ENCODE peak calls at places on chromosomes 12 and 14, in six cellular contexts. One of them, this sample, is unnamed.

GRCh38 chr14:78022059-78022458 is 148.1 kb upstream of the NRXN3 start:
- DNase-seq in GM12865: peak; percentile 82
- DNase-seq in Caco-2: peak; percentile 67
- DNase-seq in AG04449: no peak
- DNase-seq in foreskin fibroblast: peak; percentile 2
- DNase-seq in CD8-positive, alpha-beta T cell: no peak
- DNase-seq in this sample: peak; percentile 67

GRCh38 chr14:100594625-100594951 is 7.4 kb upstream of the BEGAIN start:
- DNase-seq in GM12865: no peak
- DNase-seq in Caco-2: no peak
- DNase-seq in AG04449: no peak
- DNase-seq in foreskin fibroblast: no peak
- DNase-seq in CD8-positive, alpha-beta T cell: no peak
- DNase-seq in this sample: no peak

GRCh38 chr12:49631336-49631907 is 8.1 kb downstream of the PRPF40B start:
- DNase-seq in GM12865: no peak
- DNase-seq in Caco-2: no peak
- DNase-seq in AG04449: no peak
- DNase-seq in foreskin fibroblast: no peak
- DNase-seq in CD8-positive, alpha-beta T cell: no peak
- DNase-seq in this sample: no peak

GRCh38 chr14:32998433-32998832 is 59.8 kb downstream of the NPAS3 start:
- DNase-seq in GM12865: no peak
- DNase-seq in Caco-2: no peak
- DNase-seq in AG04449: no peak
- DNase-seq in foreskin fibroblast: peak; percentile 59
- DNase-seq in CD8-positive, alpha-beta T cell: no peak
- DNase-seq in this sample: no peak

GRCh38 chr12:88052686-88053085 is 23.5 kb upstream of the C12orf50 start:
- DNase-seq in GM12865: peak; percentile 26
- DNase-seq in Caco-2: peak; percentile 59
- DNase-seq in AG04449: no peak
- DNase-seq in foreskin fibroblast: peak; percentile 71
- DNase-seq in CD8-positive, alpha-beta T cell: no peak
- DNase-seq in this sample: peak; percentile 17

GRCh38 chr14:59629384-59630158 is 53.0 kb upstream of the CCDC175 start:
- DNase-seq in GM12865: no peak
- DNase-seq in Caco-2: no peak
- DNase-seq in AG04449: no peak
- DNase-seq in foreskin fibroblast: no peak
- DNase-seq in CD8-positive, alpha-beta T cell: no peak
- DNase-seq in this sample: no peak

GRCh38 chr12:95942532-95943230 is at the start of gene CCDC38:
- DNase-seq in GM12865: peak; percentile 90
- DNase-seq in Caco-2: peak; percentile 62
- DNase-seq in AG04449: no peak
- DNase-seq in foreskin fibroblast: peak; percentile 82
- DNase-seq in CD8-positive, alpha-beta T cell: peak; percentile 79
- DNase-seq in this sample: peak; percentile 90

GRCh38 chr14:20998674-20999366 is at the start of gene SLC39A2:
- DNase-seq in GM12865: no peak
- DNase-seq in Caco-2: no peak
- DNase-seq in AG04449: peak; percentile 21
- DNase-seq in foreskin fibroblast: peak; percentile 78
- DNase-seq in CD8-positive, alpha-beta T cell: no peak
- DNase-seq in this sample: no peak

GRCh38 chr12:112862570-112863137 is 44.1 kb upstream of the OAS1 start:
- DNase-seq in GM12865: no peak
- DNase-seq in Caco-2: no peak
- DNase-seq in AG04449: no peak
- DNase-seq in foreskin fibroblast: no peak
- DNase-seq in CD8-positive, alpha-beta T cell: no peak
- DNase-seq in this sample: no peak

GRCh38 chr12:5246196-5246595 is 185.7 kb upstream of the NTF3 start:
- DNase-seq in GM12865: no peak
- DNase-seq in Caco-2: no peak
- DNase-seq in AG04449: no peak
- DNase-seq in foreskin fibroblast: no peak
- DNase-seq in CD8-positive, alpha-beta T cell: no peak
- DNase-seq in this sample: no peak

GRCh38 chr14:48325486-48325885 is 650.1 kb upstream of the MDGA2 start:
- DNase-seq in GM12865: no peak
- DNase-seq in Caco-2: no peak
- DNase-seq in AG04449: no peak
- DNase-seq in foreskin fibroblast: no peak
- DNase-seq in CD8-positive, alpha-beta T cell: no peak
- DNase-seq in this sample: no peak

GRCh38 chr12:125340791-125341190 is 275.6 kb downstream of the AACS start:
- DNase-seq in GM12865: no peak
- DNase-seq in Caco-2: no peak
- DNase-seq in AG04449: peak; percentile 53
- DNase-seq in foreskin fibroblast: peak; percentile 68
- DNase-seq in CD8-positive, alpha-beta T cell: no peak
- DNase-seq in this sample: no peak

GRCh38 chr14:54105898-54106297 is 149.3 kb upstream of the BMP4 start:
- DNase-seq in GM12865: no peak
- DNase-seq in Caco-2: no peak
- DNase-seq in AG04449: no peak
- DNase-seq in foreskin fibroblast: no peak
- DNase-seq in CD8-positive, alpha-beta T cell: no peak
- DNase-seq in this sample: no peak

GRCh38 chr12:97142737-97143450 is 235.8 kb downstream of the NEDD1 start:
- DNase-seq in GM12865: no peak
- DNase-seq in Caco-2: no peak
- DNase-seq in AG04449: no peak
- DNase-seq in foreskin fibroblast: no peak
- DNase-seq in CD8-positive, alpha-beta T cell: no peak
- DNase-seq in this sample: no peak

GRCh38 chr12:47737936-47738335 is 12.6 kb upstream of the ENDOU start:
- DNase-seq in GM12865: no peak
- DNase-seq in Caco-2: no peak
- DNase-seq in AG04449: no peak
- DNase-seq in foreskin fibroblast: no peak
- DNase-seq in CD8-positive, alpha-beta T cell: no peak
- DNase-seq in this sample: no peak

GRCh38 chr12:3342051-3342450 is 149.0 kb upstream of the PRMT8 start:
- DNase-seq in GM12865: peak; percentile 6
- DNase-seq in Caco-2: peak; percentile 61
- DNase-seq in AG04449: no peak
- DNase-seq in foreskin fibroblast: peak; percentile 65
- DNase-seq in CD8-positive, alpha-beta T cell: no peak
- DNase-seq in this sample: no peak

GRCh38 chr12:81229718-81230117 is 151.8 kb downstream of the ACSS3 start:
- DNase-seq in GM12865: no peak
- DNase-seq in Caco-2: no peak
- DNase-seq in AG04449: no peak
- DNase-seq in foreskin fibroblast: no peak
- DNase-seq in CD8-positive, alpha-beta T cell: no peak
- DNase-seq in this sample: no peak

GRCh38 chr12:131017477-131017991 is 63.8 kb downstream of the ADGRD1 start:
- DNase-seq in GM12865: no peak
- DNase-seq in Caco-2: no peak
- DNase-seq in AG04449: no peak
- DNase-seq in foreskin fibroblast: no peak
- DNase-seq in CD8-positive, alpha-beta T cell: no peak
- DNase-seq in this sample: no peak

GRCh38 chr12:27535318-27535717 is 11.3 kb downstream of the PPFIBP1 start:
- DNase-seq in GM12865: peak; percentile 61
- DNase-seq in Caco-2: no peak
- DNase-seq in AG04449: no peak
- DNase-seq in foreskin fibroblast: no peak
- DNase-seq in CD8-positive, alpha-beta T cell: no peak
- DNase-seq in this sample: no peak

GRCh38 chr12:4284306-4284705 is 10.7 kb downstream of the CCND2 start:
- DNase-seq in GM12865: no peak
- DNase-seq in Caco-2: no peak
- DNase-seq in AG04449: no peak
- DNase-seq in foreskin fibroblast: no peak
- DNase-seq in CD8-positive, alpha-beta T cell: no peak
- DNase-seq in this sample: no peak

GRCh38 chr12:32501835-32502333 is 102.5 kb downstream of the FGD4 start:
- DNase-seq in GM12865: no peak
- DNase-seq in Caco-2: peak; percentile 92
- DNase-seq in AG04449: no peak
- DNase-seq in foreskin fibroblast: peak; percentile 95
- DNase-seq in CD8-positive, alpha-beta T cell: no peak
- DNase-seq in this sample: no peak

GRCh38 chr12:944201-944600 is 5.3 kb downstream of the RAD52 start:
- DNase-seq in GM12865: no peak
- DNase-seq in Caco-2: no peak
- DNase-seq in AG04449: no peak
- DNase-seq in foreskin fibroblast: no peak
- DNase-seq in CD8-positive, alpha-beta T cell: no peak
- DNase-seq in this sample: no peak

GRCh38 chr12:105278043-105278697 is 42.2 kb upstream of the APPL2 start:
- DNase-seq in GM12865: peak; percentile 9
- DNase-seq in Caco-2: peak; percentile 54
- DNase-seq in AG04449: no peak
- DNase-seq in foreskin fibroblast: peak; percentile 56
- DNase-seq in CD8-positive, alpha-beta T cell: no peak
- DNase-seq in this sample: no peak

GRCh38 chr12:117967512-117967911 is 1.3 kb downstream of the KSR2 start:
- DNase-seq in GM12865: no peak
- DNase-seq in Caco-2: no peak
- DNase-seq in AG04449: no peak
- DNase-seq in foreskin fibroblast: no peak
- DNase-seq in CD8-positive, alpha-beta T cell: no peak
- DNase-seq in this sample: no peak

GRCh38 chr12:6364037-6364360 is 11.4 kb downstream of the SCNN1A start:
- DNase-seq in GM12865: no peak
- DNase-seq in Caco-2: no peak
- DNase-seq in AG04449: no peak
- DNase-seq in foreskin fibroblast: peak; percentile 49
- DNase-seq in CD8-positive, alpha-beta T cell: peak; percentile 24
- DNase-seq in this sample: no peak

GRCh38 chr12:79857675-79858074 is 77.2 kb downstream of the PPP1R12A start:
- DNase-seq in GM12865: no peak
- DNase-seq in Caco-2: no peak
- DNase-seq in AG04449: no peak
- DNase-seq in foreskin fibroblast: no peak
- DNase-seq in CD8-positive, alpha-beta T cell: no peak
- DNase-seq in this sample: no peak

GRCh38 chr14:74217672-74218448 is 21.4 kb upstream of the VSX2 start:
- DNase-seq in GM12865: peak; percentile 76
- DNase-seq in Caco-2: peak; percentile 88
- DNase-seq in AG04449: no peak
- DNase-seq in foreskin fibroblast: peak; percentile 84
- DNase-seq in CD8-positive, alpha-beta T cell: peak; percentile 78
- DNase-seq in this sample: peak; percentile 46

GRCh38 chr12:95601626-95602025 is 50.4 kb upstream of the USP44 start:
- DNase-seq in GM12865: no peak
- DNase-seq in Caco-2: no peak
- DNase-seq in AG04449: no peak
- DNase-seq in foreskin fibroblast: peak; percentile 85
- DNase-seq in CD8-positive, alpha-beta T cell: no peak
- DNase-seq in this sample: no peak

GRCh38 chr12:59429766-59430165 is 166.1 kb upstream of the SLC16A7 start:
- DNase-seq in GM12865: no peak
- DNase-seq in Caco-2: no peak
- DNase-seq in AG04449: no peak
- DNase-seq in foreskin fibroblast: peak; percentile 6
- DNase-seq in CD8-positive, alpha-beta T cell: no peak
- DNase-seq in this sample: no peak

DNA sequence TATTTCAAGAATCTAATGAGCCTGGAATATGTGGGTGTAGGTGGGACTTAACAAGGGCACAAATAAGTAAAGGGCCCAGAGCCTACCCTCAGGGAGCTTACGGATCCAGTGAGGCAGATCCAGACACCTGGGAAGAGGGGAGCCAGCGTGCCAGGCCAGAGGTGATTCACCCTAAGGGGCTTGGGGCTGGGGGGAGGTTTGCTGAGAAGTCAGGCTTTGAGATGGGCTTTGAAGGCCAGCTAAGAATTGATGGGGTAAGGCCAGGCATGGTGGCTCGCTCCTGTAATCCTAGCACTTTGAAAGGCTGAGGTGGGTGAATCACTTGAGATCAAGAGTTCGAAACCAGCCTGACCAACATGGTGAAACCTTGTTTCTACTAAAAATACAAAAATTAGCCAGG is 695 bp upstream of the MMP19 start:
- DNase-seq in GM12865: no peak
- DNase-seq in Caco-2: no peak
- DNase-seq in AG04449: no peak
- DNase-seq in foreskin fibroblast: no peak
- DNase-seq in CD8-positive, alpha-beta T cell: no peak
- DNase-seq in this sample: no peak
- H3K4me3 ChIP-seq in GM12865: no peak overlapping the region
- H3K4me3 ChIP-seq in Caco-2: no peak overlapping the region
- H3K4me3 ChIP-seq in AG04449: no peak overlapping the region
- H3K4me3 ChIP-seq in foreskin fibroblast: no peak overlapping the region
- H3K4me3 ChIP-seq in CD8-positive, alpha-beta T cell: no peak overlapping the region
- H3K4me3 ChIP-seq in this sample: no peak overlapping the region

GRCh38 chr12:122984612-122985358 is 4.3 kb downstream of the ARL6IP4 start:
- DNase-seq in GM12865: no peak
- DNase-seq in Caco-2: no peak
- DNase-seq in AG04449: no peak
- DNase-seq in foreskin fibroblast: no peak
- DNase-seq in CD8-positive, alpha-beta T cell: no peak
- DNase-seq in this sample: no peak
- H3K4me3 ChIP-seq in GM12865: no peak overlapping the region
- H3K4me3 ChIP-seq in Caco-2: no peak overlapping the region
- H3K4me3 ChIP-seq in AG04449: no peak overlapping the region
- H3K4me3 ChIP-seq in foreskin fibroblast: no peak overlapping the region
- H3K4me3 ChIP-seq in CD8-positive, alpha-beta T cell: no peak overlapping the region
- H3K4me3 ChIP-seq in this sample: no peak overlapping the region

GRCh38 chr12:13206560-13206897 is 10.0 kb downstream of the EMP1 start:
- DNase-seq in GM12865: no peak
- DNase-seq in Caco-2: no peak
- DNase-seq in AG04449: no peak
- DNase-seq in foreskin fibroblast: no peak
- DNase-seq in CD8-positive, alpha-beta T cell: no peak
- DNase-seq in this sample: no peak
- H3K4me3 ChIP-seq in GM12865: no peak overlapping the region
- H3K4me3 ChIP-seq in Caco-2: no peak overlapping the region
- H3K4me3 ChIP-seq in AG04449: peak overlapping the region; percentile 19
- H3K4me3 ChIP-seq in foreskin fibroblast: peak overlapping the region; percentile 7
- H3K4me3 ChIP-seq in CD8-positive, alpha-beta T cell: no peak overlapping the region
- H3K4me3 ChIP-seq in this sample: no peak overlapping the region

GRCh38 chr12:52073531-52073950 is 3.8 kb downstream of the ATG101 start:
- DNase-seq in GM12865: no peak
- DNase-seq in Caco-2: no peak
- DNase-seq in AG04449: no peak
- DNase-seq in foreskin fibroblast: no peak
- DNase-seq in CD8-positive, alpha-beta T cell: no peak
- DNase-seq in this sample: no peak
- H3K4me3 ChIP-seq in GM12865: no peak overlapping the region
- H3K4me3 ChIP-seq in Caco-2: no peak overlapping the region
- H3K4me3 ChIP-seq in AG04449: no peak overlapping the region
- H3K4me3 ChIP-seq in foreskin fibroblast: no peak overlapping the region
- H3K4me3 ChIP-seq in CD8-positive, alpha-beta T cell: no peak overlapping the region
- H3K4me3 ChIP-seq in this sample: no peak overlapping the region